ENCODE peak calls at places on chromosomes 4 and X, in five cellular contexts. One of them, this sample, is unnamed.
A peak's percentile ranks its signal among the peaks of the same experiment; 100 is the strongest.

GRCh38 chr4:168612435-168613139 is 115.7 kb downstream of the PALLD start:
- DNase-seq in suprapubic skin: no peak
- DNase-seq in heart left ventricle: no peak
- DNase-seq in hepatocyte: no peak
- DNase-seq in CD4-positive, alpha-beta memory T cell: no peak
- DNase-seq in this sample: no peak

GRCh38 chr4:55078987-55079386 is 46.4 kb downstream of the KDR start:
- DNase-seq in heart left ventricle: peak; percentile 78
- DNase-seq in hepatocyte: no peak
- DNase-seq in CD4-positive, alpha-beta memory T cell: no peak
- DNase-seq in suprapubic skin: peak; percentile 67
- DNase-seq in this sample: peak; percentile 66

GRCh38 chr4:8846046-8846720 is 25.5 kb downstream of the HMX1 start:
- DNase-seq in heart left ventricle: no peak
- DNase-seq in CD4-positive, alpha-beta memory T cell: no peak
- DNase-seq in hepatocyte: no peak
- DNase-seq in suprapubic skin: peak; percentile 35
- DNase-seq in this sample: peak; percentile 24

GRCh38 chr4:122104184-122104583 is 47.9 kb upstream of the BLTP1 start:
- DNase-seq in heart left ventricle: no peak
- DNase-seq in suprapubic skin: no peak
- DNase-seq in CD4-positive, alpha-beta memory T cell: no peak
- DNase-seq in hepatocyte: no peak
- DNase-seq in this sample: no peak

GRCh38 chrX:132984058-132984650 is 25.7 kb upstream of the HS6ST2 start:
- DNase-seq in hepatocyte: no peak
- DNase-seq in CD4-positive, alpha-beta memory T cell: no peak
- DNase-seq in heart left ventricle: no peak
- DNase-seq in suprapubic skin: no peak
- DNase-seq in this sample: no peak

GRCh38 chr4:17469931-17470674 is 41.8 kb downstream of the QDPR start:
- DNase-seq in suprapubic skin: no peak
- DNase-seq in CD4-positive, alpha-beta memory T cell: no peak
- DNase-seq in hepatocyte: no peak
- DNase-seq in heart left ventricle: no peak
- DNase-seq in this sample: no peak

GRCh38 chr4:110854021-110854678 is 231.3 kb upstream of the PITX2 start:
- DNase-seq in heart left ventricle: no peak
- DNase-seq in suprapubic skin: no peak
- DNase-seq in CD4-positive, alpha-beta memory T cell: no peak
- DNase-seq in hepatocyte: no peak
- DNase-seq in this sample: no peak

GRCh38 chrX:108221481-108221880 is 129.9 kb downstream of the ATG4A start:
- DNase-seq in hepatocyte: no peak
- DNase-seq in suprapubic skin: no peak
- DNase-seq in heart left ventricle: no peak
- DNase-seq in CD4-positive, alpha-beta memory T cell: no peak
- DNase-seq in this sample: no peak

GRCh38 chrX:130114141-130114561 is 3.9 kb upstream of the ELF4 start:
- DNase-seq in hepatocyte: no peak
- DNase-seq in suprapubic skin: no peak
- DNase-seq in heart left ventricle: no peak
- DNase-seq in CD4-positive, alpha-beta memory T cell: no peak
- DNase-seq in this sample: no peak

GRCh38 chr4:3399277-3400194 is 42.2 kb upstream of the HGFAC start:
- DNase-seq in CD4-positive, alpha-beta memory T cell: no peak
- DNase-seq in suprapubic skin: no peak
- DNase-seq in hepatocyte: no peak
- DNase-seq in heart left ventricle: peak; percentile 45
- DNase-seq in this sample: no peak

GRCh38 chr4:103079621-103080020 is 3.1 kb upstream of the SLC9B2 start:
- DNase-seq in CD4-positive, alpha-beta memory T cell: no peak
- DNase-seq in suprapubic skin: no peak
- DNase-seq in hepatocyte: no peak
- DNase-seq in heart left ventricle: no peak
- DNase-seq in this sample: no peak

GRCh38 chrX:80578518-80579105 is 158.4 kb downstream of the TENT5D start:
- DNase-seq in hepatocyte: peak; percentile 31
- DNase-seq in heart left ventricle: no peak
- DNase-seq in CD4-positive, alpha-beta memory T cell: peak; percentile 11
- DNase-seq in suprapubic skin: no peak
- DNase-seq in this sample: no peak

GRCh38 chrX:131675596-131676194 is 131.8 kb downstream of the OR13H1 start:
- DNase-seq in CD4-positive, alpha-beta memory T cell: no peak
- DNase-seq in hepatocyte: peak; percentile 19
- DNase-seq in heart left ventricle: no peak
- DNase-seq in suprapubic skin: no peak
- DNase-seq in this sample: no peak

GRCh38 chr4:139209470-139210063 is 32.5 kb upstream of the ELF2 start:
- DNase-seq in hepatocyte: no peak
- DNase-seq in CD4-positive, alpha-beta memory T cell: no peak
- DNase-seq in suprapubic skin: no peak
- DNase-seq in heart left ventricle: no peak
- DNase-seq in this sample: no peak

GRCh38 chrX:124217289-124218251 is 114.9 kb upstream of the TEX13D start:
- DNase-seq in heart left ventricle: peak; percentile 14
- DNase-seq in suprapubic skin: no peak
- DNase-seq in CD4-positive, alpha-beta memory T cell: peak; percentile 75
- DNase-seq in hepatocyte: no peak
- DNase-seq in this sample: no peak

GRCh38 chr4:168304744-168305459 is 13.7 kb downstream of the DDX60 start:
- DNase-seq in hepatocyte: no peak
- DNase-seq in heart left ventricle: no peak
- DNase-seq in CD4-positive, alpha-beta memory T cell: no peak
- DNase-seq in suprapubic skin: no peak
- DNase-seq in this sample: no peak

GRCh38 chrX:39755152-39756032 is 342.4 kb downstream of the BCOR start:
- DNase-seq in CD4-positive, alpha-beta memory T cell: no peak
- DNase-seq in hepatocyte: peak; percentile 96
- DNase-seq in heart left ventricle: peak; percentile 70
- DNase-seq in suprapubic skin: peak; percentile 88
- DNase-seq in this sample: peak; percentile 88

GRCh38 chrX:21958187-21958586 is 17.7 kb downstream of the SMS start:
- DNase-seq in hepatocyte: no peak
- DNase-seq in CD4-positive, alpha-beta memory T cell: no peak
- DNase-seq in heart left ventricle: no peak
- DNase-seq in suprapubic skin: no peak
- DNase-seq in this sample: no peak

GRCh38 chr4:172996571-172997216 is 171.9 kb upstream of the GALNT7 start:
- DNase-seq in CD4-positive, alpha-beta memory T cell: no peak
- DNase-seq in suprapubic skin: no peak
- DNase-seq in hepatocyte: peak; percentile 51
- DNase-seq in heart left ventricle: no peak
- DNase-seq in this sample: no peak

GRCh38 chrX:29746326-29746725 is 469.0 kb upstream of the MAGEB2 start:
- DNase-seq in heart left ventricle: no peak
- DNase-seq in hepatocyte: no peak
- DNase-seq in CD4-positive, alpha-beta memory T cell: no peak
- DNase-seq in suprapubic skin: no peak
- DNase-seq in this sample: no peak

GRCh38 chrX:115912372-115912897 is 258.1 kb upstream of the AGTR2 start:
- DNase-seq in suprapubic skin: no peak
- DNase-seq in heart left ventricle: no peak
- DNase-seq in hepatocyte: no peak
- DNase-seq in CD4-positive, alpha-beta memory T cell: no peak
- DNase-seq in this sample: no peak

GRCh38 chrX:101230636-101231035 is 11.1 kb downstream of the DRP2 start:
- DNase-seq in heart left ventricle: no peak
- DNase-seq in suprapubic skin: no peak
- DNase-seq in CD4-positive, alpha-beta memory T cell: no peak
- DNase-seq in hepatocyte: no peak
- DNase-seq in this sample: no peak

GRCh38 chr4:122086338-122086737 is 65.8 kb upstream of the BLTP1 start:
- DNase-seq in heart left ventricle: peak; percentile 13
- DNase-seq in CD4-positive, alpha-beta memory T cell: no peak
- DNase-seq in hepatocyte: no peak
- DNase-seq in suprapubic skin: no peak
- DNase-seq in this sample: no peak

GRCh38 chrX:46912673-46913491 is 661 bp downstream of the JADE3 start:
- DNase-seq in heart left ventricle: peak; percentile 25
- DNase-seq in hepatocyte: peak; percentile 66
- DNase-seq in CD4-positive, alpha-beta memory T cell: peak; percentile 20
- DNase-seq in suprapubic skin: peak; percentile 66
- DNase-seq in this sample: peak; percentile 53

GRCh38 chrX:10350991-10351390 is 194.2 kb downstream of the CLCN4 start:
- DNase-seq in CD4-positive, alpha-beta memory T cell: no peak
- DNase-seq in heart left ventricle: no peak
- DNase-seq in hepatocyte: no peak
- DNase-seq in suprapubic skin: no peak
- DNase-seq in this sample: no peak

GRCh38 chr4:138398297-138398696 is 156.1 kb upstream of the SLC7A11 start:
- DNase-seq in hepatocyte: no peak
- DNase-seq in CD4-positive, alpha-beta memory T cell: no peak
- DNase-seq in heart left ventricle: no peak
- DNase-seq in suprapubic skin: no peak
- DNase-seq in this sample: no peak

GRCh38 chr4:174669278-174669677 is 147.0 kb upstream of the HPGD start:
- DNase-seq in heart left ventricle: no peak
- DNase-seq in suprapubic skin: no peak
- DNase-seq in CD4-positive, alpha-beta memory T cell: no peak
- DNase-seq in hepatocyte: peak; percentile 65
- DNase-seq in this sample: no peak

GRCh38 chr4:1011022-1011694 is at the start of gene FGFRL1:
- DNase-seq in suprapubic skin: peak; percentile 96
- DNase-seq in heart left ventricle: peak; percentile 94
- DNase-seq in hepatocyte: peak; percentile 96
- DNase-seq in CD4-positive, alpha-beta memory T cell: peak; percentile 87
- DNase-seq in this sample: peak; percentile 96

GRCh38 chr4:71526626-71527406 is 188.0 kb downstream of the SLC4A4 start:
- DNase-seq in suprapubic skin: no peak
- DNase-seq in hepatocyte: no peak
- DNase-seq in heart left ventricle: no peak
- DNase-seq in CD4-positive, alpha-beta memory T cell: no peak
- DNase-seq in this sample: no peak

DNA sequence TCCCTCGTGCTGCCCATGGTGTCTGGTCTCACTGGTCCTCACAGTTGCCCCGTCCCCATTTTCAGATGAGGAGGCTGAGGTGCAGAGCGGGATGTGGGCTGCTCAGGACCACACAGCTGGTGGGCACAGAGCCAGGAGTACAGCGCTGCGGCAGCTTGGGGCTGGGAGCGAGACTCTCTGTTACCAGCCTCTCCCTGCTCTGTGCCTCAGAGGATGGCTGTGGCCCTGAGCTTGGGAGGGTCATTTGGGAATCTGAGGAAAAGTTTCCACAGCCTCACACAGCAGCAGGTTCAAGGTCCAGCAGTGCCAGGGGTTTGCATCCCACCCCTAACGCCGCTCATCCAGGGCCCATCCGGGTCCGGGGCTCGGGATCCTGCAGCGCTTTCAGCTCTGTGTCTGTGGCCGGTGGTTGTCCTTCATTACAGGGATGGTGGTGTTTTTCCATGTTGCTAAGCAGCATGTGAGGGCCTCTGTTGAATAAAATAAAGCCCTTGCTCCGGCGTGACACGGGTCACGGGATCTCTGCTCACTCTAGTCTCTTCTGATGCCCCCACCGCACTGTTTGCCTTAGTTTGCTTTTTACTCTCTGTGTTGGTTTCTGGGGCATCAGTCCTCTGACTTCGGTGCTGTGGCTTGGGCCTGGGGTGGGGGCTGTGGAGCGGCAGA is 6.4 kb downstream of the WFS1 start:
- DNase-seq in hepatocyte: peak; percentile 71
- DNase-seq in suprapubic skin: no peak
- DNase-seq in heart left ventricle: no peak
- DNase-seq in CD4-positive, alpha-beta memory T cell: no peak
- DNase-seq in this sample: no peak
- H3K27ac ChIP-seq in hepatocyte: peak overlapping the region; percentile 81
- H3K27ac ChIP-seq in suprapubic skin: no peak overlapping the region
- H3K27ac ChIP-seq in heart left ventricle: peak overlapping the region; percentile 84
- H3K27ac ChIP-seq in CD4-positive, alpha-beta memory T cell: no peak overlapping the region
- H3K27ac ChIP-seq in this sample: no peak overlapping the region

DNA sequence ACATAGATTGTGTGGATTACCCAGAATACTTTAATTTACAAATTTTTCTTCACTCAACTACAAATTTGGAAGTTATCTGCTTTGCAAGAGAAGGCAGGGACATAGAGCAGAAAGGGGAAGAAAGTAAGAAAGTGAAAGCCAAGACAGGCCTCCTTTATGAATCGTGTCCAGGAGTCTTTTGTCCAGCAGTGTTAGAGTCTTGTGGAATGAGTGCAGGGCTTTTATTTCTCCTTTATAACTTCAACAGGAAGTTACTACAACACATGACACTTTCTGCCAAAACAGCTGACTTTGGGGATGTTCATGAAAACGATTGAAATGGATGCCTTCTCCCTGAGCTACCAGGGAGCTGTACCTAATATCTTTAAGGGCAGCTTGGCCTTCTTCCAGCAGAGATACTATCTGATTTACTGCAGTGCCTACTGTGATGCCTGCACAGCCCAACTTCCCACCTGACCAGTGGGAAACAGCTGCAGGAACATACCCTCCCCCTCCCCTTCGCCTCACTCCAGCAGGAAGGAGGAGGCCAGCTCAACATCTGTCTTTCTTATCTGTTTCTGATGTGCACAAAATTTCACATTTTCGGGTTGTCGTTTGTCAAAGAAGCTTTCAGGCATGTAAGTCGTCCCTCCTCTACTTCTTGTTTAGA is 557.6 kb upstream of the SLIT2 start:
- DNase-seq in hepatocyte: no peak
- DNase-seq in CD4-positive, alpha-beta memory T cell: no peak
- DNase-seq in suprapubic skin: no peak
- DNase-seq in heart left ventricle: peak; percentile 11
- DNase-seq in this sample: no peak
- H3K4me3 ChIP-seq in hepatocyte: no peak overlapping the region
- H3K4me3 ChIP-seq in CD4-positive, alpha-beta memory T cell: no peak overlapping the region
- H3K4me3 ChIP-seq in suprapubic skin: no peak overlapping the region
- H3K4me3 ChIP-seq in heart left ventricle: peak overlapping the region; percentile 2
- H3K4me3 ChIP-seq in this sample: no peak overlapping the region

GRCh38 chrX:11759461-11760311 is 1.6 kb downstream of the MSL3 start:
- DNase-seq in hepatocyte: peak; percentile 90
- DNase-seq in CD4-positive, alpha-beta memory T cell: peak; percentile 79
- DNase-seq in suprapubic skin: no peak
- DNase-seq in heart left ventricle: peak; percentile 87
- DNase-seq in this sample: peak; percentile 75
- H3K27ac ChIP-seq in hepatocyte: no peak overlapping the region
- H3K27ac ChIP-seq in CD4-positive, alpha-beta memory T cell: peak overlapping the region; percentile 76
- H3K27ac ChIP-seq in suprapubic skin: peak overlapping the region; percentile 91
- H3K27ac ChIP-seq in heart left ventricle: peak overlapping the region; percentile 35
- H3K27ac ChIP-seq in this sample: peak overlapping the region; percentile 92

DNA sequence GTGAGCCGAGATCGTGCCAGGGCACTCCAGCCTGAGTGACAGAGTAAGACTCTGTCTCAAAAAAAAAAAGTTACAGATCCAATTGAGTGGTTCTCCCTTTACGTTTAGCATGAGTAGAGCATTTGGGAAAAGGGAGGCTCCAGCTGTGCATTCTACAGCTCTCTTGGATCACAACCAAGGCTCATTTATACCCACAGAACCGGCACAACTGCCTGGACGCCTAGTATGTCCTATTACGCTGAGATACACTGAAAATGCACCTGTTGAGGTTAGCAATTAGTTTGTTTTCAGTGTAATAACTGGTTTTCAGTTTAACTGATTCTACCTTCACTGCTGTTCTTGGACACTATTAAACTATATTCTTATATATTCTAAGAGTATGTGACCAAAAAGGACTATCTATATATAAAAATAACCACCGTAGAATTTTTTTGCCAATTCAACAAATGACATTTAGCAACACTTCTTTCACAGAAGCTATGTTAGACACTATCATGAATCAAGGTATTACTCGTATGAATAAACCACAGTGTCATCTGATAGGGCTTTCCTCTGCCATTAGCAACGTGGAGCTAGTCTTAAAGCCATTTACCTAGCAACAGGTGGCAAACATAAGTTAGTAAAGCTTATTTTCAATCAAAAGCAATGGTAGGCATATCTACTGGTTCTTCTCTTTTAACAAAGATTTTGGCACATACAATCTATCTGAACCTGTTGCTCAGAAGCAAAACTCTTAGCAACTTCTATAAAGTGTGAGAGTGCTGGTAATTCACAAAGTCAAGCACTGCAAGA is 3.6 kb downstream of the OTUD4 start:
- DNase-seq in heart left ventricle: no peak
- DNase-seq in CD4-positive, alpha-beta memory T cell: peak; percentile 12
- DNase-seq in suprapubic skin: no peak
- DNase-seq in hepatocyte: no peak
- DNase-seq in this sample: no peak
- H3K4me3 ChIP-seq in heart left ventricle: peak overlapping the region; percentile 66
- H3K4me3 ChIP-seq in CD4-positive, alpha-beta memory T cell: no peak overlapping the region
- H3K4me3 ChIP-seq in suprapubic skin: peak overlapping the region; percentile 84
- H3K4me3 ChIP-seq in hepatocyte: peak overlapping the region; percentile 77
- H3K4me3 ChIP-seq in this sample: peak overlapping the region; percentile 83

This sample was measured in psoas muscle.